ENCODE peak calls at places on chromosomes 12 and 14, in ten cellular contexts. One of them, this sample, is unnamed. For H3K9me3, the result is how much of the 10 kb centered on the place peaks cover.

GRCh38 chr12:93415723-93416464 is 25.9 kb downstream of the UBE2N start:
- DNase-seq in endodermal cell: no peak
- DNase-seq in fibroblast of lung: peak
- DNase-seq in Peyer's patch: no peak
- DNase-seq in Caco-2: no peak
- DNase-seq in CD4-positive, alpha-beta T cell: no peak
- DNase-seq in A673: no peak
- DNase-seq in CD8-positive, alpha-beta T cell: no peak
- DNase-seq in keratinocyte: no peak
- DNase-seq in A549: no peak
- DNase-seq in this sample: no peak

GRCh38 chr12:114004402-114004801 is 38.3 kb upstream of the RBM19 start:
- DNase-seq in endodermal cell: no peak
- DNase-seq in fibroblast of lung: no peak
- DNase-seq in Peyer's patch: no peak
- DNase-seq in Caco-2: no peak
- DNase-seq in CD4-positive, alpha-beta T cell: no peak
- DNase-seq in A673: no peak
- DNase-seq in CD8-positive, alpha-beta T cell: no peak
- DNase-seq in keratinocyte: no peak
- DNase-seq in A549: no peak
- DNase-seq in this sample: no peak

GRCh38 chr14:96751505-96751904 is 45.7 kb upstream of the VRK1 start:
- DNase-seq in endodermal cell: no peak
- DNase-seq in fibroblast of lung: no peak
- DNase-seq in Peyer's patch: no peak
- DNase-seq in Caco-2: no peak
- DNase-seq in CD4-positive, alpha-beta T cell: no peak
- DNase-seq in A673: no peak
- DNase-seq in CD8-positive, alpha-beta T cell: no peak
- DNase-seq in keratinocyte: no peak
- DNase-seq in A549: no peak
- DNase-seq in this sample: no peak

GRCh38 chr12:2287151-2287550 is 234.4 kb downstream of the CACNA1C start:
- DNase-seq in endodermal cell: peak
- DNase-seq in fibroblast of lung: no peak
- DNase-seq in Peyer's patch: no peak
- DNase-seq in Caco-2: no peak
- DNase-seq in CD4-positive, alpha-beta T cell: no peak
- DNase-seq in A673: no peak
- DNase-seq in CD8-positive, alpha-beta T cell: no peak
- DNase-seq in keratinocyte: no peak
- DNase-seq in A549: no peak
- DNase-seq in this sample: no peak

GRCh38 chr14:92785601-92786426 is 8.3 kb upstream of the GOLGA5 start:
- DNase-seq in endodermal cell: no peak
- DNase-seq in fibroblast of lung: peak
- DNase-seq in Peyer's patch: no peak
- DNase-seq in Caco-2: no peak
- DNase-seq in CD4-positive, alpha-beta T cell: no peak
- DNase-seq in A673: no peak
- DNase-seq in CD8-positive, alpha-beta T cell: no peak
- DNase-seq in keratinocyte: no peak
- DNase-seq in A549: peak
- DNase-seq in this sample: no peak

GRCh38 chr12:108854055-108854452 is 3.3 kb downstream of the SSH1 start:
- DNase-seq in endodermal cell: no peak
- DNase-seq in fibroblast of lung: peak
- DNase-seq in Peyer's patch: no peak
- DNase-seq in Caco-2: no peak
- DNase-seq in CD4-positive, alpha-beta T cell: no peak
- DNase-seq in A673: no peak
- DNase-seq in CD8-positive, alpha-beta T cell: no peak
- DNase-seq in keratinocyte: no peak
- DNase-seq in A549: peak
- DNase-seq in this sample: no peak

GRCh38 chr14:100192250-100192671 is 32.8 kb upstream of the DEGS2 start:
- DNase-seq in endodermal cell: peak
- DNase-seq in fibroblast of lung: no peak
- DNase-seq in Peyer's patch: peak
- DNase-seq in Caco-2: peak
- DNase-seq in CD4-positive, alpha-beta T cell: no peak
- DNase-seq in A673: no peak
- DNase-seq in CD8-positive, alpha-beta T cell: no peak
- DNase-seq in keratinocyte: no peak
- DNase-seq in A549: no peak
- DNase-seq in this sample: no peak

GRCh38 chr12:84727964-84728363 is 184.6 kb downstream of the SLC6A15 start:
- DNase-seq in endodermal cell: peak
- DNase-seq in fibroblast of lung: peak
- DNase-seq in Peyer's patch: no peak
- DNase-seq in Caco-2: peak
- DNase-seq in CD4-positive, alpha-beta T cell: no peak
- DNase-seq in A673: peak
- DNase-seq in CD8-positive, alpha-beta T cell: no peak
- DNase-seq in keratinocyte: peak
- DNase-seq in A549: no peak
- DNase-seq in this sample: no peak

GRCh38 chr14:103194256-103195045 is 71.2 kb downstream of the TNFAIP2 start:
- DNase-seq in endodermal cell: no peak
- DNase-seq in fibroblast of lung: peak
- DNase-seq in Peyer's patch: no peak
- DNase-seq in Caco-2: no peak
- DNase-seq in CD4-positive, alpha-beta T cell: no peak
- DNase-seq in A673: peak
- DNase-seq in CD8-positive, alpha-beta T cell: no peak
- DNase-seq in keratinocyte: no peak
- DNase-seq in A549: peak
- DNase-seq in this sample: no peak

GRCh38 chr12:54082402-54082892 is 28.8 kb downstream of the HOXC4 start:
- DNase-seq in endodermal cell: peak
- DNase-seq in fibroblast of lung: peak
- DNase-seq in Peyer's patch: peak
- DNase-seq in Caco-2: peak
- DNase-seq in CD4-positive, alpha-beta T cell: peak
- DNase-seq in A673: peak
- DNase-seq in CD8-positive, alpha-beta T cell: peak
- DNase-seq in keratinocyte: no peak
- DNase-seq in A549: no peak
- DNase-seq in this sample: peak

DNA sequence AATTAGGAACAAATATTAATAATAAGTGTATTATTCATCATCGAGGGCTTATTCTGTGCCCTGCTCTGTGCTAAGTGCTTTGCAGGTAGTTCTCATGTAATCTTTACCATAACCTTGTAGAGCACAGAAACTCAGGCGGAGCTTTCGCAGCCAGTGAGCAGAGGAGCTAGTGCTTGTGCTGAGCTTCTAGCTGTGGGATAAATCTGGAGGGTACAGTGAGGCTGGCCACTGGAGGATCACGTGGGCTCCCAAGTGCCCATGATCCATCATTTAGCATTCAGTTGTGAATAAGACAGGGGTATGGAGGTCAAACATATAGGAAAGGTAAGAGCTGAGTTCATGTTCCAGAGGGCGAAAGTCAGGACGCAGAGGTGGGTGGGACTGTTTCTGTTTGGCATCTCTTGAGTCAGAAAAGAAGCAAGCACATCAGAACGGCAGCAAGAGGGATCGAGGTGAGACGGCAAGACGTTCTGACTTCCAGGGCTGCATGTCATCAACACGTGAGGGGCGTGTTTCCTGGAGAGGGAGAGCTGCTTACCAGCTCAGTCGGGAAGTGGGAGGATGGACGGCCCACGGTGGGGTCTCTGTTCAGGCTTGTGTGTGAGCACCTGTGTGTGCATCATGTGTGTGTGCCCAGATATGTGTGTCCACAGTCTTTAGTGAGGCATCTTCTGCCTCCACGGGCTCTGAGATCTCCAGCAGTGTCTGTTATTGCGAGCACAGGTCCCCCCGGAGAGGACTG is 16.8 kb upstream of the KRT80 start:
- DNase-seq in endodermal cell: peak
- DNase-seq in fibroblast of lung: no peak
- DNase-seq in Peyer's patch: no peak
- DNase-seq in Caco-2: no peak
- DNase-seq in CD4-positive, alpha-beta T cell: no peak
- DNase-seq in A673: no peak
- DNase-seq in CD8-positive, alpha-beta T cell: no peak
- DNase-seq in keratinocyte: no peak
- DNase-seq in A549: no peak
- DNase-seq in this sample: no peak
- TF ChIP-seq CTCF in endodermal cell: no peak
- TF ChIP-seq CTCF in fibroblast of lung: no peak
- TF ChIP-seq CTCF in Peyer's patch: no peak
- TF ChIP-seq CTCF in Caco-2: no peak
- TF ChIP-seq CTCF in CD4-positive, alpha-beta T cell: no peak
- TF ChIP-seq CTCF in A673: no peak
- TF ChIP-seq CTCF in CD8-positive, alpha-beta T cell: no peak
- TF ChIP-seq CTCF in keratinocyte: no peak
- TF ChIP-seq CTCF in A549: no peak
- TF ChIP-seq CTCF in this sample: no peak

GRCh38 chr12:28219827-28220226 is 29.6 kb downstream of the CCDC91 start:
- DNase-seq in endodermal cell: no peak
- DNase-seq in fibroblast of lung: no peak
- DNase-seq in Peyer's patch: no peak
- DNase-seq in Caco-2: no peak
- DNase-seq in CD4-positive, alpha-beta T cell: no peak
- DNase-seq in A673: no peak
- DNase-seq in CD8-positive, alpha-beta T cell: no peak
- DNase-seq in keratinocyte: no peak
- DNase-seq in A549: no peak
- DNase-seq in this sample: no peak

GRCh38 chr12:28215021-28215420 is 24.8 kb downstream of the CCDC91 start:
- DNase-seq in endodermal cell: no peak
- DNase-seq in fibroblast of lung: no peak
- DNase-seq in Peyer's patch: no peak
- DNase-seq in Caco-2: no peak
- DNase-seq in CD4-positive, alpha-beta T cell: no peak
- DNase-seq in A673: no peak
- DNase-seq in CD8-positive, alpha-beta T cell: no peak
- DNase-seq in keratinocyte: no peak
- DNase-seq in A549: no peak
- DNase-seq in this sample: no peak

GRCh38 chr12:28218875-28219274 is 28.6 kb downstream of the CCDC91 start:
- DNase-seq in endodermal cell: no peak
- DNase-seq in fibroblast of lung: no peak
- DNase-seq in Peyer's patch: no peak
- DNase-seq in Caco-2: no peak
- DNase-seq in CD4-positive, alpha-beta T cell: no peak
- DNase-seq in A673: no peak
- DNase-seq in CD8-positive, alpha-beta T cell: no peak
- DNase-seq in keratinocyte: no peak
- DNase-seq in A549: no peak
- DNase-seq in this sample: no peak

GRCh38 chr12:28217805-28218204 is 27.5 kb downstream of the CCDC91 start:
- DNase-seq in endodermal cell: no peak
- DNase-seq in fibroblast of lung: no peak
- DNase-seq in Peyer's patch: no peak
- DNase-seq in Caco-2: no peak
- DNase-seq in CD4-positive, alpha-beta T cell: no peak
- DNase-seq in A673: no peak
- DNase-seq in CD8-positive, alpha-beta T cell: no peak
- DNase-seq in keratinocyte: no peak
- DNase-seq in A549: no peak
- DNase-seq in this sample: no peak

DNA sequence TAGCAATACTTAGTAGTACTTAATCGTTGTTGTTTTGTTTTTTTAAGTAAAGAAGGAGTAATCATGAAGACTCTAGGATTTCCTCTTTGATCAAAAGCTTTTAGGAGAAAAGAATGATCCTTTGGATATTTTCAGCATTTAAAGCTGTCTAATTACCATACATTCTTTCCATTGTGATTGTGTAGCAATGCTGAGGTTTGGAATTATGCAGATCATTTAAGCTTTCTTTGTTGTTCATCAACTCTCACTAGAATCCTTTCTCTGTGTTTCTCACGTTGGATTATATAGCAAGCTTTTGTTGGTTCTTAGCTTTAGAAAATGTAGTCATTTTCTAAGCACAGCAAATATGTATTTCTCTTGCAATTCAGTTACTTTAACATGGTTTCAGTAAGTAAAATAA is 25.8 kb downstream of the CCDC91 start:
- DNase-seq in endodermal cell: no peak
- DNase-seq in fibroblast of lung: peak
- DNase-seq in Peyer's patch: no peak
- DNase-seq in Caco-2: no peak
- DNase-seq in CD4-positive, alpha-beta T cell: no peak
- DNase-seq in A673: peak
- DNase-seq in CD8-positive, alpha-beta T cell: no peak
- DNase-seq in keratinocyte: no peak
- DNase-seq in A549: no peak
- DNase-seq in this sample: no peak
- H3K9me3 ChIP-seq in endodermal cell: under half
- H3K9me3 ChIP-seq in fibroblast of lung: under half
- H3K9me3 ChIP-seq in Peyer's patch: under half
- H3K9me3 ChIP-seq in Caco-2: under half
- H3K9me3 ChIP-seq in CD4-positive, alpha-beta T cell: under half
- H3K9me3 ChIP-seq in A673: under half
- H3K9me3 ChIP-seq in CD8-positive, alpha-beta T cell: under half
- H3K9me3 ChIP-seq in keratinocyte: under half
- H3K9me3 ChIP-seq in A549: under half
- H3K9me3 ChIP-seq in this sample: under half

DNA sequence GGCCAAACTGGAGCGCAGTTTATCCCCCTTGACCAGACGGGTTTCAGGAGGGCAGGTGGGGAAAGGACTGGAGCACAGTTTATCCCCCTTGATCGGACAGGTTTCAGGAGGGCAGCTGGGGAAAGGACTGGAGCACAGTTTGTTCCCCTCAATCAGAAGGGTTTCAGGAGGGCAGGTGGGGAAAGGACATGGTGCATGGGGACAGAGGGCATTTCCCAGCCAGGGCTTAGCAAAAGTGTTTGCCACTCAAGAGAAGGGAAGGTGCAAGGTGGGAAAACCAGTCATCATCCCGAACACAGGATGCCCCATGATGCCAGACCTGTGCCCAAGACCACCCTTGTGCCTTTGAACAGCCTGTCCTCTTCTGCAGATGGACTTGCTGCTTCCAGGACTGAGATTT is 54.7 kb downstream of the SPTB start:
- DNase-seq in endodermal cell: peak
- DNase-seq in fibroblast of lung: no peak
- DNase-seq in Peyer's patch: no peak
- DNase-seq in Caco-2: no peak
- DNase-seq in CD4-positive, alpha-beta T cell: no peak
- DNase-seq in A673: no peak
- DNase-seq in CD8-positive, alpha-beta T cell: no peak
- DNase-seq in keratinocyte: no peak
- DNase-seq in A549: no peak
- DNase-seq in this sample: no peak
- TF ChIP-seq CTCF in endodermal cell: no peak
- TF ChIP-seq CTCF in fibroblast of lung: no peak
- TF ChIP-seq CTCF in Peyer's patch: no peak
- TF ChIP-seq CTCF in Caco-2: no peak
- TF ChIP-seq CTCF in CD4-positive, alpha-beta T cell: no peak
- TF ChIP-seq CTCF in A673: no peak
- TF ChIP-seq CTCF in CD8-positive, alpha-beta T cell: no peak
- TF ChIP-seq CTCF in keratinocyte: no peak
- TF ChIP-seq CTCF in A549: no peak
- TF ChIP-seq CTCF in this sample: no peak

DNA sequence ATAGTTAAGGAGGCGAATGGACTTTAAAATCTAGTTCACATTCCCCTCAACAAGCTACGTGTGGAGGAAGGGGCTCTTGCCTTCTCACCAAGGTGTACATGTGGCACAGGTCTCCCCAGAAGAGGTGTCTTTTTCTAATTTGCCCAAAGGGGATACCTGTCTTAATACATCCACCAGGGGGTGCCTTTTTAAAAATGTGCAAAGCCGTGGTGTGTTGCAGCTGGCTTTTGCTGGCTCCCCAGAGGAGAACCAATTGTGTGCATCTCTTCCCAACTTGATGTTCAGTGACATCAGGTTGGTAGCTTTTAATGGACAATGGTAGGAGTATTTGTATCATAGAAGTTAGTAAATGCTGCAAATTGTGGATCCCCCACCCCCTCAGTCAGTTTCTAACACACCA is 33.8 kb downstream of the CREBL2 start:
- DNase-seq in endodermal cell: peak
- DNase-seq in fibroblast of lung: peak
- DNase-seq in Peyer's patch: peak
- DNase-seq in Caco-2: peak
- DNase-seq in CD4-positive, alpha-beta T cell: no peak
- DNase-seq in A673: peak
- DNase-seq in CD8-positive, alpha-beta T cell: peak
- DNase-seq in keratinocyte: no peak
- DNase-seq in A549: peak
- DNase-seq in this sample: peak
- H3K9me3 ChIP-seq in endodermal cell: half or more
- H3K9me3 ChIP-seq in fibroblast of lung: under half
- H3K9me3 ChIP-seq in Peyer's patch: under half
- H3K9me3 ChIP-seq in Caco-2: under half
- H3K9me3 ChIP-seq in CD4-positive, alpha-beta T cell: under half
- H3K9me3 ChIP-seq in A673: under half
- H3K9me3 ChIP-seq in CD8-positive, alpha-beta T cell: under half
- H3K9me3 ChIP-seq in keratinocyte: under half
- H3K9me3 ChIP-seq in A549: under half
- H3K9me3 ChIP-seq in this sample: under half